ENCODE peak calls at places on chromosomes 16 and 17, in seven cellular contexts. One of them, this sample, is unnamed. For H3K9me2, the result is how much of the 10 kb centered on the place peaks cover.

GRCh38 chr17:72407336-72408121 is 286.7 kb downstream of the SOX9 start:
- DNase-seq in HCT116: peak
- DNase-seq in MM.1S: peak
- DNase-seq in GM23248: peak
- DNase-seq in GM23338: peak
- DNase-seq in PC-3: peak
- DNase-seq in hepatocyte: peak
- DNase-seq in this sample: peak

GRCh38 chr17:64380985-64381384 is 9.7 kb downstream of the PECAM1 start:
- DNase-seq in GM23338: no peak
- DNase-seq in GM23248: no peak
- DNase-seq in HCT116: no peak
- DNase-seq in hepatocyte: no peak
- DNase-seq in MM.1S: no peak
- DNase-seq in PC-3: no peak
- DNase-seq in this sample: no peak

GRCh38 chr16:71945616-71946015 is 50.3 kb downstream of the IST1 start:
- DNase-seq in GM23338: no peak
- DNase-seq in MM.1S: no peak
- DNase-seq in hepatocyte: no peak
- DNase-seq in HCT116: no peak
- DNase-seq in PC-3: no peak
- DNase-seq in GM23248: no peak
- DNase-seq in this sample: no peak

GRCh38 chr16:23865853-23866252 is 30.1 kb downstream of the PRKCB start:
- DNase-seq in MM.1S: no peak
- DNase-seq in hepatocyte: no peak
- DNase-seq in PC-3: no peak
- DNase-seq in GM23248: no peak
- DNase-seq in HCT116: no peak
- DNase-seq in GM23338: peak
- DNase-seq in this sample: no peak

GRCh38 chr16:89210904-89211515 is 6.5 kb upstream of the ZNF778 start:
- DNase-seq in HCT116: no peak
- DNase-seq in PC-3: no peak
- DNase-seq in GM23338: no peak
- DNase-seq in hepatocyte: no peak
- DNase-seq in MM.1S: no peak
- DNase-seq in GM23248: peak
- DNase-seq in this sample: no peak

GRCh38 chr17:47400333-47400732 is 76.6 kb downstream of the EFCAB13 start:
- DNase-seq in GM23248: no peak
- DNase-seq in MM.1S: no peak
- DNase-seq in GM23338: peak
- DNase-seq in PC-3: no peak
- DNase-seq in hepatocyte: no peak
- DNase-seq in HCT116: no peak
- DNase-seq in this sample: no peak

GRCh38 chr17:20267459-20267842 is 199.9 kb downstream of the LGALS9B start:
- DNase-seq in hepatocyte: no peak
- DNase-seq in PC-3: no peak
- DNase-seq in HCT116: no peak
- DNase-seq in GM23248: no peak
- DNase-seq in MM.1S: peak
- DNase-seq in GM23338: no peak
- DNase-seq in this sample: no peak

GRCh38 chr17:73267648-73268537 is 6.2 kb upstream of the CPSF4L start:
- DNase-seq in PC-3: no peak
- DNase-seq in HCT116: no peak
- DNase-seq in MM.1S: no peak
- DNase-seq in GM23338: no peak
- DNase-seq in GM23248: no peak
- DNase-seq in hepatocyte: no peak
- DNase-seq in this sample: no peak

GRCh38 chr16:30778549-30779244 is 8.3 kb downstream of the ZNF629 start:
- DNase-seq in HCT116: no peak
- DNase-seq in GM23338: peak
- DNase-seq in PC-3: no peak
- DNase-seq in hepatocyte: no peak
- DNase-seq in MM.1S: no peak
- DNase-seq in GM23248: no peak
- DNase-seq in this sample: no peak

DNA sequence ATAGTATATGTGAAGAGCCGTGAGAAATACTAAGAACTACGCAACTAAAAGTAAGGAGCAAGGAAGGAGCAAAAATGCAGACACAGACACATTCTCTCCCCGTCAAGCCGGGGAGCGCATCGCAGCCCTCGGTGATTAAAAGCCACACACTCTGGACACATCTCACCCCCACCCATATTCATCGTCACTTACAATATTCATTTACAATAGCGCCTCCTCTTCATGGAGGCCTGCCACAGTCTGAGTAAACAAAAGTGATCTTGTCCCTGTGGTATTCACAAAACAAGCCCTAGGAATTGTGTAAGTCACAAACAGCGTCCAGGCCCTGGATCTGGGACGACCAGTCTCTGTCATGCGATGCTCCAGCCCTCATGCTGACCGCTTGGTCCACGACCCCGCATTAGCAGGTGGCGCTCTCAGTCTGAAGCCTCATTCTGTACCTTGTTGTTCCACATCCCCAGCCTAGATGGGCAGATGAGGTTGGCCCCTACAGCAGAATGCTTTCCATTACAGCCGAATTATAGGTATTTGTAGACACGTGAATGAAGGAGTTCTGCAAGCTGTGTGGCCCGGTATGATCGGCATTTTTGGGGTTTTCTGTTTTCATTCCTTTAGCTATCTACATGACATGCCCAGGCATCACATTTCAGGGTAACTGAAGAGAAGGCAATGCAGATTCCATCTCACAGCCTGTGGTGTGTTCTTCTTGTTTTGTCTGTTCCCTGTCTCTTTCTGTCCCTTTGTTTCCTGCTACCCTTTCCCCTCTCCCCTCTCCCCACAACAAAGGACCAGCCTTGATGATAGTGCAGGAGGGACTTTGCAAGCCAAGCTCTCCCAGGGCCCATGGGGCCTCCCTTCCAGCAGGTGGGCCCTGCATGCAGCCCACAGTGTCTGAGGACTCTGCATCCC is 207.1 kb downstream of the RPTOR start:
- DNase-seq in GM23338: peak
- DNase-seq in MM.1S: no peak
- DNase-seq in GM23248: peak
- DNase-seq in HCT116: no peak
- DNase-seq in hepatocyte: no peak
- DNase-seq in PC-3: no peak
- DNase-seq in this sample: no peak
- H3K9me2 ChIP-seq in GM23338: under half
- H3K9me2 ChIP-seq in MM.1S: under half
- H3K9me2 ChIP-seq in GM23248: under half
- H3K9me2 ChIP-seq in HCT116: under half
- H3K9me2 ChIP-seq in hepatocyte: under half
- H3K9me2 ChIP-seq in PC-3: under half
- H3K9me2 ChIP-seq in this sample: under half

GRCh38 chr16:67055712-67056487 is 27.0 kb downstream of the CBFB start:
- DNase-seq in MM.1S: no peak
- DNase-seq in GM23338: no peak
- DNase-seq in HCT116: no peak
- DNase-seq in hepatocyte: peak
- DNase-seq in PC-3: peak
- DNase-seq in GM23248: peak
- DNase-seq in this sample: no peak

GRCh38 chr16:67053767-67054334 is 24.9 kb downstream of the CBFB start:
- DNase-seq in PC-3: peak
- DNase-seq in hepatocyte: no peak
- DNase-seq in MM.1S: no peak
- DNase-seq in GM23338: no peak
- DNase-seq in GM23248: no peak
- DNase-seq in HCT116: no peak
- DNase-seq in this sample: no peak

GRCh38 chr16:67052399-67052798 is 23.4 kb downstream of the CBFB start:
- DNase-seq in PC-3: no peak
- DNase-seq in GM23338: no peak
- DNase-seq in MM.1S: no peak
- DNase-seq in hepatocyte: no peak
- DNase-seq in GM23248: no peak
- DNase-seq in HCT116: no peak
- DNase-seq in this sample: no peak
- H3K4me3 ChIP-seq in PC-3: no peak
- H3K4me3 ChIP-seq in GM23338: no peak
- H3K4me3 ChIP-seq in MM.1S: no peak
- H3K4me3 ChIP-seq in hepatocyte: no peak
- H3K4me3 ChIP-seq in GM23248: no peak
- H3K4me3 ChIP-seq in HCT116: no peak
- H3K4me3 ChIP-seq in this sample: no peak

DNA sequence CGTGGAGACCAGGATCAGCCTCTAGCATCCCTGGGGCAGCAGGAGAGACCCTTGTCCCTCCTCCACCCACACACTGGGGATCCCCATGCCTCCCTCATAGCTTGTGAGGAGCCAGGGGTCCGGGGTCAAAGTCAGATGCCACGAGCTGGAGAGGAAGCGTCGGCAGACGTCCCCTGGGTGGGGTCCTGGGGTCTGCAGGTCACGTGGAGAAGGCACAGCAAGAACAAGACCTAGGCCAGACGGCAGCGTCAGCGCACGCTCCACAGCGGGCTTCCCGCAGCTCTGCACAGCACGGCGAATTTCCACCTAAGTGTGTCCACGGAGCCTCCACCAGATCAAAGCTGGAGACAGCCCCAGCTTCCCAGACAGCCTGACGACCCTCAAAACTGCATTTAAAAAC is 49.3 kb downstream of the SLC7A5 start:
- DNase-seq in GM23338: no peak
- DNase-seq in hepatocyte: no peak
- DNase-seq in GM23248: no peak
- DNase-seq in PC-3: no peak
- DNase-seq in HCT116: no peak
- DNase-seq in MM.1S: no peak
- DNase-seq in this sample: no peak
- H3K9me2 ChIP-seq in GM23338: under half
- H3K9me2 ChIP-seq in hepatocyte: under half
- H3K9me2 ChIP-seq in GM23248: under half
- H3K9me2 ChIP-seq in PC-3: under half
- H3K9me2 ChIP-seq in HCT116: under half
- H3K9me2 ChIP-seq in MM.1S: under half
- H3K9me2 ChIP-seq in this sample: under half

GRCh38 chr17:81058263-81058871 is 23.4 kb downstream of the BAIAP2 start:
- DNase-seq in HCT116: no peak
- DNase-seq in GM23248: no peak
- DNase-seq in hepatocyte: no peak
- DNase-seq in PC-3: no peak
- DNase-seq in MM.1S: no peak
- DNase-seq in GM23338: no peak
- DNase-seq in this sample: no peak

GRCh38 chr17:81057777-81058176 is 22.8 kb downstream of the BAIAP2 start:
- DNase-seq in GM23248: no peak
- DNase-seq in GM23338: no peak
- DNase-seq in hepatocyte: no peak
- DNase-seq in HCT116: no peak
- DNase-seq in PC-3: no peak
- DNase-seq in MM.1S: no peak
- DNase-seq in this sample: no peak

GRCh38 chr17:81059026-81059425 is 24.1 kb downstream of the BAIAP2 start:
- DNase-seq in GM23338: no peak
- DNase-seq in GM23248: no peak
- DNase-seq in MM.1S: no peak
- DNase-seq in PC-3: no peak
- DNase-seq in HCT116: no peak
- DNase-seq in hepatocyte: no peak
- DNase-seq in this sample: no peak

GRCh38 chr17:81056352-81056751 is 21.4 kb downstream of the BAIAP2 start:
- DNase-seq in hepatocyte: no peak
- DNase-seq in GM23338: no peak
- DNase-seq in GM23248: no peak
- DNase-seq in HCT116: no peak
- DNase-seq in PC-3: no peak
- DNase-seq in MM.1S: no peak
- DNase-seq in this sample: no peak

GRCh38 chr17:81057079-81057730 is 22.3 kb downstream of the BAIAP2 start:
- DNase-seq in GM23248: peak
- DNase-seq in MM.1S: no peak
- DNase-seq in HCT116: no peak
- DNase-seq in PC-3: peak
- DNase-seq in hepatocyte: peak
- DNase-seq in GM23338: no peak
- DNase-seq in this sample: no peak
- H3K4me3 ChIP-seq in GM23248: no peak
- H3K4me3 ChIP-seq in MM.1S: no peak
- H3K4me3 ChIP-seq in HCT116: no peak
- H3K4me3 ChIP-seq in PC-3: no peak
- H3K4me3 ChIP-seq in hepatocyte: no peak
- H3K4me3 ChIP-seq in GM23338: no peak
- H3K4me3 ChIP-seq in this sample: no peak

DNA sequence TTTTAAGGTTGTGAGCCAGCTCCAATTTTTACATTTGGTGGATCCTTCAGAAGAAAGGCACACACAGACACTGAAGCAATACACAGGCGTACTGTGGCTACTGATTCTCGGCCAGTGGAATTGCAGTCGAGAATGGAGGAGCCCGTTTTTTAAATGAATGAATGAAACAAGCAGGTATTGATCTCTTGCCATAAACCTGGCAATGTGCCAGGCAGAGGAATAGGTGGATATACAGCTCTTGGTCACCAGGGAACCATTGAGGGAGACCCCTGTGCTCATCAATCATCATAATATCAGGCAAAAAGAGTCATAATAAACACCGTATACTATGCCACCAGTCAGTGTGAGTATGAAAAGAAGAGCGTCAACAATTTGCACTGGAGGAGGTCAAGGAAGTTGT is 140.3 kb upstream of the FOXF1 start:
- DNase-seq in HCT116: no peak
- DNase-seq in GM23338: no peak
- DNase-seq in MM.1S: no peak
- DNase-seq in hepatocyte: no peak
- DNase-seq in PC-3: no peak
- DNase-seq in GM23248: no peak
- DNase-seq in this sample: no peak
- H3K9me2 ChIP-seq in HCT116: under half
- H3K9me2 ChIP-seq in GM23338: under half
- H3K9me2 ChIP-seq in MM.1S: under half
- H3K9me2 ChIP-seq in hepatocyte: under half
- H3K9me2 ChIP-seq in PC-3: under half
- H3K9me2 ChIP-seq in GM23248: under half
- H3K9me2 ChIP-seq in this sample: under half

DNA sequence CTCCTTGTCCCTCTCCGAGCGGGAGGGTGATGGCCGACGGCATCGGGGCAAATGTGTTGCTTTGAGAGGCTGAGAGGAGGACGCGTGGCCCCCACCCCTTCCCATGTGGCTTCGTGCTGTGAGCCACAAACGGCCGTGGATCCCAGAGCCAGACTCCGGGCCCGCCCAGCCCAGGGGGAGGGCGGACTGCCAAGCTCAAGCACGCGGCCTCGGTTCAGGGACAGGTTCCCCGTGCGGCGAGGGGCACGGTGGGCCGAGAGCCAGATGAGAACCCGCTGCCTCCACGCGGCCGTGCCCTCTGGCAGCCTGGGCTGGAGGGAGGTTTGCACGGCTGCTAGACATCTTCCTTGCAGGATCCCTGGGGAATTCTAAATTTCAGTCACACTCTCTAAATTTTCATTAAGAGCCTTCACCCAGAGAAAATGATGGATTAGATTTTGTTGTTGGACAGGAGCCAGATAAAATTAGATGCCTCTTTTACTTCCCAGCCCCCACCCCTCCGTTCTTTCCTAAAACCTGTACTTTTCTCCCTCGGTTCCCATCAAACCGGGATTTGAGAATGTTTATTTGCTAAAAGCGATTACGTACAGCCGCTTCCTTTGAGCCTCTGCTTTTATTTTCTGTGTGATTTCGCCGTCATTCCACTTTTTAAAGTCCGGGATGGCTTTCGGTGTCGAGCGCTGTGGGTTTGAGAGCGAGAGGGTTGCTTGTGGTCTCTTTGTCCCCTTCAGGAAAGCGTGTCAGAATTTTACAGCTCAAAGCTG is 24.9 kb upstream of the GNG13 start:
- DNase-seq in MM.1S: no peak
- DNase-seq in hepatocyte: peak
- DNase-seq in HCT116: no peak
- DNase-seq in GM23248: peak
- DNase-seq in PC-3: no peak
- DNase-seq in GM23338: no peak
- DNase-seq in this sample: no peak
- H3K4me3 ChIP-seq in MM.1S: no peak
- H3K4me3 ChIP-seq in hepatocyte: no peak
- H3K4me3 ChIP-seq in HCT116: no peak
- H3K4me3 ChIP-seq in GM23248: peak
- H3K4me3 ChIP-seq in PC-3: no peak
- H3K4me3 ChIP-seq in GM23338: no peak
- H3K4me3 ChIP-seq in this sample: no peak

This sample was measured in OCI-LY7.